ENCODE peak calls at places on chromosomes 7 and 10, in five cellular contexts. One of them, this sample, is unnamed.

GRCh38 chr7:26292768-26293560 is 1.3 kb downstream of the SNX10 start:
- DNase-seq in tibial nerve: no peak
- DNase-seq in heart left ventricle: no peak
- DNase-seq in adrenal gland: no peak
- DNase-seq in spleen: no peak
- DNase-seq in this sample: peak; percentile 18

GRCh38 chr7:100153713-100154519 is 4.6 kb downstream of the TRAPPC14 start:
- DNase-seq in tibial nerve: no peak
- DNase-seq in heart left ventricle: no peak
- DNase-seq in adrenal gland: no peak
- DNase-seq in spleen: no peak
- DNase-seq in this sample: no peak

GRCh38 chr10:113541554-113541902 is 11.3 kb upstream of the HABP2 start:
- DNase-seq in spleen: no peak
- DNase-seq in tibial nerve: no peak
- DNase-seq in adrenal gland: no peak
- DNase-seq in heart left ventricle: no peak
- DNase-seq in this sample: peak; percentile 28

GRCh38 chr10:45418859-45419672 is 45.0 kb downstream of the ALOX5 start:
- DNase-seq in adrenal gland: peak; percentile 67
- DNase-seq in spleen: peak; percentile 93
- DNase-seq in heart left ventricle: peak; percentile 87
- DNase-seq in tibial nerve: no peak
- DNase-seq in this sample: peak; percentile 57

GRCh38 chr10:92124524-92125168 is 166.2 kb downstream of the CPEB3 start:
- DNase-seq in tibial nerve: no peak
- DNase-seq in adrenal gland: peak; percentile 58
- DNase-seq in heart left ventricle: no peak
- DNase-seq in spleen: no peak
- DNase-seq in this sample: peak; percentile 77

GRCh38 chr10:110336111-110336721 is 31.5 kb upstream of the SMNDC1 start:
- DNase-seq in spleen: no peak
- DNase-seq in tibial nerve: no peak
- DNase-seq in adrenal gland: peak; percentile 43
- DNase-seq in heart left ventricle: no peak
- DNase-seq in this sample: no peak

GRCh38 chr10:132645630-132646442 is 108.2 kb downstream of the INPP5A start:
- DNase-seq in heart left ventricle: peak; percentile 51
- DNase-seq in tibial nerve: no peak
- DNase-seq in adrenal gland: no peak
- DNase-seq in spleen: peak; percentile 48
- DNase-seq in this sample: peak; percentile 8

GRCh38 chr10:98276316-98276715 is 8.3 kb upstream of the LOXL4 start:
- DNase-seq in heart left ventricle: no peak
- DNase-seq in spleen: no peak
- DNase-seq in tibial nerve: no peak
- DNase-seq in adrenal gland: no peak
- DNase-seq in this sample: no peak

GRCh38 chr10:112295853-112296830 is 12.9 kb downstream of the TECTB start:
- DNase-seq in spleen: no peak
- DNase-seq in tibial nerve: no peak
- DNase-seq in adrenal gland: no peak
- DNase-seq in heart left ventricle: no peak
- DNase-seq in this sample: no peak

GRCh38 chr10:117533507-117534281 is 8.9 kb upstream of the EMX2 start:
- DNase-seq in spleen: no peak
- DNase-seq in heart left ventricle: no peak
- DNase-seq in tibial nerve: no peak
- DNase-seq in adrenal gland: no peak
- DNase-seq in this sample: no peak

GRCh38 chr7:8113184-8113583 is 144.6 kb downstream of the GLCCI1 start:
- DNase-seq in adrenal gland: no peak
- DNase-seq in tibial nerve: no peak
- DNase-seq in heart left ventricle: no peak
- DNase-seq in spleen: no peak
- DNase-seq in this sample: no peak

GRCh38 chr10:50367732-50368131 is 116.4 kb upstream of the ASAH2 start:
- DNase-seq in adrenal gland: no peak
- DNase-seq in tibial nerve: no peak
- DNase-seq in spleen: no peak
- DNase-seq in heart left ventricle: no peak
- DNase-seq in this sample: peak; percentile 16

GRCh38 chr7:99211241-99211602 is 3.3 kb upstream of the KPNA7 start:
- DNase-seq in tibial nerve: no peak
- DNase-seq in heart left ventricle: no peak
- DNase-seq in adrenal gland: no peak
- DNase-seq in spleen: no peak
- DNase-seq in this sample: no peak

GRCh38 chr7:953547-954327 is 743 bp downstream of the ADAP1 start:
- DNase-seq in adrenal gland: peak; percentile 71
- DNase-seq in spleen: peak; percentile 92
- DNase-seq in heart left ventricle: peak; percentile 84
- DNase-seq in tibial nerve: no peak
- DNase-seq in this sample: no peak

GRCh38 chr7:121621947-121622346 is 225.8 kb upstream of the FAM3C start:
- DNase-seq in tibial nerve: no peak
- DNase-seq in adrenal gland: no peak
- DNase-seq in heart left ventricle: no peak
- DNase-seq in spleen: no peak
- DNase-seq in this sample: no peak

GRCh38 chr10:119443441-119443840 is 99.1 kb downstream of the RGS10 start:
- DNase-seq in heart left ventricle: peak; percentile 61
- DNase-seq in spleen: no peak
- DNase-seq in adrenal gland: no peak
- DNase-seq in tibial nerve: no peak
- DNase-seq in this sample: no peak

GRCh38 chr10:76504823-76505222 is 1073.4 kb downstream of the LRMDA start:
- DNase-seq in tibial nerve: no peak
- DNase-seq in adrenal gland: no peak
- DNase-seq in heart left ventricle: no peak
- DNase-seq in spleen: no peak
- DNase-seq in this sample: no peak

GRCh38 chr7:49483142-49483541 is 290.3 kb upstream of the VWC2 start:
- DNase-seq in spleen: no peak
- DNase-seq in tibial nerve: no peak
- DNase-seq in adrenal gland: no peak
- DNase-seq in heart left ventricle: no peak
- DNase-seq in this sample: no peak

GRCh38 chr10:84205853-84206513 is 11.6 kb downstream of the CDHR1 start:
- DNase-seq in adrenal gland: no peak
- DNase-seq in tibial nerve: no peak
- DNase-seq in heart left ventricle: no peak
- DNase-seq in spleen: no peak
- DNase-seq in this sample: no peak

GRCh38 chr10:119917777-119918176 is 25.2 kb downstream of the SEC23IP start:
- DNase-seq in heart left ventricle: no peak
- DNase-seq in adrenal gland: no peak
- DNase-seq in tibial nerve: no peak
- DNase-seq in spleen: no peak
- DNase-seq in this sample: no peak

GRCh38 chr10:82411416-82411815 is 536.4 kb downstream of the NRG3 start:
- DNase-seq in spleen: no peak
- DNase-seq in adrenal gland: no peak
- DNase-seq in heart left ventricle: no peak
- DNase-seq in tibial nerve: no peak
- DNase-seq in this sample: no peak

GRCh38 chr10:29083096-29083495 is 205.8 kb upstream of the LYZL1 start:
- DNase-seq in adrenal gland: no peak
- DNase-seq in heart left ventricle: no peak
- DNase-seq in tibial nerve: no peak
- DNase-seq in spleen: no peak
- DNase-seq in this sample: no peak

GRCh38 chr7:45872116-45873034 is 507 bp downstream of the CCDC201 start:
- DNase-seq in spleen: no peak
- DNase-seq in tibial nerve: no peak
- DNase-seq in adrenal gland: no peak
- DNase-seq in heart left ventricle: no peak
- DNase-seq in this sample: no peak

GRCh38 chr10:68559251-68559650 is 886 bp upstream of the TET1 start:
- DNase-seq in heart left ventricle: no peak
- DNase-seq in tibial nerve: no peak
- DNase-seq in spleen: no peak
- DNase-seq in adrenal gland: no peak
- DNase-seq in this sample: no peak

GRCh38 chr10:87842220-87842641 is 21.1 kb downstream of the KLLN start:
- DNase-seq in adrenal gland: no peak
- DNase-seq in heart left ventricle: no peak
- DNase-seq in tibial nerve: no peak
- DNase-seq in spleen: no peak
- DNase-seq in this sample: no peak

GRCh38 chr7:30914611-30915601 is 3.3 kb downstream of the AQP1 start:
- DNase-seq in heart left ventricle: peak; percentile 63
- DNase-seq in adrenal gland: no peak
- DNase-seq in spleen: no peak
- DNase-seq in tibial nerve: no peak
- DNase-seq in this sample: peak; percentile 8

GRCh38 chr10:119343001-119343601 is 135.7 kb downstream of the GRK5 start:
- DNase-seq in spleen: peak; percentile 58
- DNase-seq in tibial nerve: no peak
- DNase-seq in adrenal gland: no peak
- DNase-seq in heart left ventricle: peak; percentile 33
- DNase-seq in this sample: no peak

GRCh38 chr10:62243647-62243997 is 25.0 kb downstream of the RTKN2 start:
- DNase-seq in tibial nerve: no peak
- DNase-seq in spleen: no peak
- DNase-seq in adrenal gland: no peak
- DNase-seq in heart left ventricle: no peak
- DNase-seq in this sample: no peak

GRCh38 chr10:105807930-105808587 is 1167.0 kb downstream of the SORCS3 start:
- DNase-seq in tibial nerve: no peak
- DNase-seq in spleen: no peak
- DNase-seq in adrenal gland: no peak
- DNase-seq in heart left ventricle: no peak
- DNase-seq in this sample: no peak

GRCh38 chr7:100875356-100875751 is 451 bp downstream of the SRRT start:
- DNase-seq in spleen: no peak
- DNase-seq in adrenal gland: peak; percentile 59
- DNase-seq in tibial nerve: no peak
- DNase-seq in heart left ventricle: no peak
- DNase-seq in this sample: peak; percentile 47

GRCh38 chr7:94400022-94400421 is 5.3 kb downstream of the COL1A2 start:
- DNase-seq in spleen: no peak
- DNase-seq in adrenal gland: no peak
- DNase-seq in tibial nerve: no peak
- DNase-seq in heart left ventricle: no peak
- DNase-seq in this sample: no peak
- H3K4me1 ChIP-seq in spleen: peaks cover 8% of the 10 kb centered on the region
- H3K4me1 ChIP-seq in adrenal gland: no peaks in the 10 kb centered on the region
- H3K4me1 ChIP-seq in tibial nerve: peaks cover 25% of the 10 kb centered on the region
- H3K4me1 ChIP-seq in heart left ventricle: peaks cover 11% of the 10 kb centered on the region
- H3K4me1 ChIP-seq in this sample: peaks cover 3% of the 10 kb centered on the region

DNA sequence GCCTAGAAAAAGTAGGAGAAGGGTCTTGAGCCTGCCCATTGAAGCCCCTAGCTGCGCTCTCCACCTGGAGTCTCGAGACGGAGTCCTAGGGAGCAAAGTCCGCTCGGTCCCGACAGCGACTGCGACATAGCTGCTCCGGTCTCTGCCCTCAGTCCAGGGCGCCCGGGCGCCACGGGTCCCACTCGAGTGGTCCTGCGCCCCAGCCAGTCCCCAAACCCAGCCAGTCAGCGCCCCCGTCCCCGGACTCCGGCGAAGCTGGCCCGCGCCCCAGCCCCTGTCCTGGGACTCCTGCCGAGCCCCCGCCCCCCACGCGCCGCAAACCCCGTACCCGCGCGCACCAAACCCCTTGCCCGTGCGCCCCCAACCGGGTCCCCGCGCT is 480 bp downstream of the TNS3 start:
- DNase-seq in heart left ventricle: peak; percentile 79
- DNase-seq in tibial nerve: no peak
- DNase-seq in adrenal gland: peak; percentile 36
- DNase-seq in spleen: peak; percentile 84
- DNase-seq in this sample: peak; percentile 53
- TF ChIP-seq POLR2A in heart left ventricle: no peak
- TF ChIP-seq POLR2A in tibial nerve: no peak
- TF ChIP-seq POLR2A in adrenal gland: no peak
- TF ChIP-seq POLR2A in spleen: no peak
- TF ChIP-seq POLR2A in this sample: no peak

DNA sequence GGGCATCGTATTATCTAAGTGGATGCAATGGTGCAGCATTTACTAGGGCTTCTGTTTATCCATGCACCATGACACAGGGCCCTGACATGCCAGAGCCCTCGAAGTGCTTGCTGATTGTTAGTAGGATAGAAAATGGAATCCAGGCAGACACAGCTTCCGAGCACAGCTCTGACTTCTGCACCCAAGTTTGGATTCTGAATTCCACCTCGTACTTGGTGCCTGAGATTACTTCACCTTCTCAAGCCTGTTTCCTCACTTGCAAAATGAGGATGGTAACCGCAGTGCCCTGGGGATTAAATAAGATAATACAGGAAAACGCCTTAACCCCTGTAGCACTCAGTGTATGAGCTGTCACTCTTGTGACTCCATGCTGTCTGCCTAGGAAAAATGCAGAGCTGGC is 536.3 kb downstream of the TNS3 start:
- DNase-seq in tibial nerve: no peak
- DNase-seq in heart left ventricle: no peak
- DNase-seq in spleen: no peak
- DNase-seq in adrenal gland: no peak
- DNase-seq in this sample: no peak
- H3K27ac ChIP-seq in tibial nerve: no peak overlapping the region
- H3K27ac ChIP-seq in heart left ventricle: peak overlapping the region; percentile 55
- H3K27ac ChIP-seq in spleen: peak overlapping the region; percentile 27
- H3K27ac ChIP-seq in adrenal gland: peak overlapping the region; percentile 50
- H3K27ac ChIP-seq in this sample: no peak overlapping the region

GRCh38 chr7:66628361-66629221 is at the start of gene KCTD7:
- DNase-seq in spleen: peak; percentile 99
- DNase-seq in heart left ventricle: peak; percentile 100
- DNase-seq in tibial nerve: peak; percentile 94
- DNase-seq in adrenal gland: peak; percentile 99
- DNase-seq in this sample: peak; percentile 98

GRCh38 chr7:66630529-66630928 is 1.8 kb downstream of the KCTD7 start:
- DNase-seq in heart left ventricle: no peak
- DNase-seq in spleen: no peak
- DNase-seq in adrenal gland: no peak
- DNase-seq in tibial nerve: no peak
- DNase-seq in this sample: no peak

GRCh38 chr7:66629659-66630058 is 978 bp downstream of the KCTD7 start:
- DNase-seq in heart left ventricle: no peak
- DNase-seq in tibial nerve: no peak
- DNase-seq in spleen: no peak
- DNase-seq in adrenal gland: no peak
- DNase-seq in this sample: no peak

GRCh38 chr7:66627876-66628360 is 763 bp upstream of the KCTD7 start:
- DNase-seq in tibial nerve: no peak
- DNase-seq in spleen: no peak
- DNase-seq in adrenal gland: no peak
- DNase-seq in heart left ventricle: no peak
- DNase-seq in this sample: no peak

DNA sequence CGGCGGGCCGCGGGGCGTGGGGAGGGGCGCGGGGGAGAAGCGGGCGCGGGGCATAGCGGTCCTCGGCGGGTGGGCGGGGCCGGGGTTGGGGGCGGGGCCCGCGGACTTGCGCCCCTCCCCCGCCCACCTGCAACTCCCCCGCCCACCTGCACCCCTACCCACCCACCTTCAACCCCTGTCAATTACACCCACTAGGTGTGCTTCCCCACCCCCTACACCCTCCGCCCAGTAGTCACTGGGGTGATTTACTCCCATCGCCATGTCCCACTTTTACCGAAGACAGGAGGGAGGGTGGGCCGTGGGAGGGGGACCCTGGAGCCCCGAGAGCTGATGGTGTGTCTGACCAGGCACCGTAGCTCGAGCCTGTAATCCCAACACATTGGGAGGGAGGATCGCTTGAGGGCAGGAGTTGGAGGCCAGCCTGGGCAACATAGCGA is 559 bp downstream of the KCTD7 start:
- DNase-seq in adrenal gland: peak; percentile 36
- DNase-seq in heart left ventricle: no peak
- DNase-seq in tibial nerve: no peak
- DNase-seq in spleen: peak; percentile 87
- DNase-seq in this sample: no peak
- H3K4me1 ChIP-seq in adrenal gland: peaks cover 28% of the 10 kb centered on the region
- H3K4me1 ChIP-seq in heart left ventricle: peaks cover 19% of the 10 kb centered on the region
- H3K4me1 ChIP-seq in tibial nerve: no peaks in the 10 kb centered on the region
- H3K4me1 ChIP-seq in spleen: peaks cover 52% of the 10 kb centered on the region
- H3K4me1 ChIP-seq in this sample: peaks cover 18% of the 10 kb centered on the region

This sample was measured in body of pancreas.